ENCODE peak calls at places on chromosomes 11 and 22, in eight cellular contexts. Y, I, S, C, D, H, J and F are unnamed samples.

GRCh38 chr11:12077535-12078280 is 32.7 kb upstream of the MICAL2 start:
- DNase-seq in J (no peak), S (no peak), H (no peak), D (no peak), Y (no peak), C (no peak), I (peak; percentile 76), F (no peak)

GRCh38 chr11:94794287-94795168 is 26.4 kb downstream of the AMOTL1 start:
- DNase-seq in Y (no peak), J (peak; percentile 69), I (peak; percentile 99), C (no peak), S (no peak), H (peak; percentile 73), D (peak; percentile 69), F (no peak)

GRCh38 chr22:33076368-33076767 is 18.2 kb upstream of the SYN3 start:
- DNase-seq in S (no peak), H (no peak), J (no peak), I (peak; percentile 8), C (no peak), Y (no peak), D (peak; percentile 10), F (no peak)

GRCh38 chr11:110065189-110065588 is 28.0 kb upstream of the ZC3H12C start:
- DNase-seq in S (no peak), I (no peak), C (no peak), D (no peak), Y (no peak), J (no peak), H (no peak), F (no peak)

GRCh38 chr11:78419327-78419726 is 1.7 kb upstream of the GAB2 start:
- DNase-seq in J (peak; percentile 84), H (peak; percentile 29), Y (no peak), C (no peak), S (no peak), I (peak; percentile 98), D (no peak), F (no peak)

GRCh38 chr11:92306966-92307504 is 82.4 kb downstream of the FAT3 start:
- DNase-seq in C (no peak), S (no peak), J (no peak), H (no peak), D (no peak), I (peak; percentile 39), Y (no peak), F (no peak)

GRCh38 chr11:8281266-8281665 is 17.6 kb upstream of the LMO1 start:
- DNase-seq in C (no peak), J (no peak), I (no peak), H (no peak), Y (no peak), S (no peak), D (no peak), F (no peak)

GRCh38 chr11:69435161-69435990 is 46.1 kb upstream of the LINC01488 start:
- DNase-seq in C (no peak), Y (no peak), J (no peak), I (no peak), H (no peak), S (no peak), D (peak; percentile 18), F (no peak)

GRCh38 chr22:41524283-41524682 is 20.0 kb downstream of the POLR3H start:
- DNase-seq in S (no peak), H (peak; percentile 71), C (peak; percentile 32), Y (no peak), I (no peak), D (no peak), J (peak; percentile 81), F (no peak)

GRCh38 chr11:62445314-62445740 is 26.5 kb downstream of the SCGB1A1 start:
- DNase-seq in I (peak; percentile 70), J (peak; percentile 43), Y (no peak), H (peak; percentile 38), S (no peak), D (no peak), C (no peak), F (no peak)

GRCh38 chr11:2089536-2090165 is 49.5 kb downstream of the IGF2 start:
- DNase-seq in H (no peak), J (peak; percentile 71), C (no peak), I (peak; percentile 21), S (peak; percentile 38), D (no peak), Y (peak; percentile 12), F (no peak)

GRCh38 chr22:50704510-50705218 is 32.0 kb downstream of the SHANK3 start:
- DNase-seq in H (peak; percentile 11), S (no peak), D (no peak), J (no peak), C (no peak), I (no peak), Y (no peak), F (no peak)

GRCh38 chr11:107731911-107732310 is 20.1 kb upstream of the SLN start:
- DNase-seq in I (no peak), D (no peak), S (no peak), Y (no peak), C (no peak), H (no peak), J (no peak), F (no peak)

GRCh38 chr11:123183391-123184099 is 11.5 kb downstream of the CLMP start:
- DNase-seq in I (peak; percentile 62), H (no peak), S (no peak), Y (no peak), D (no peak), C (no peak), J (no peak), F (no peak)

GRCh38 chr11:41051919-41052630 is 407.4 kb downstream of the LRRC4C start:
- DNase-seq in H (no peak), D (no peak), S (no peak), C (no peak), Y (no peak), J (no peak), I (no peak), F (no peak)

GRCh38 chr11:32511926-32512325 is 71.7 kb upstream of the EIF3M start:
- DNase-seq in S (no peak), H (no peak), J (no peak), I (no peak), D (no peak), Y (no peak), C (no peak), F (no peak)